ENCODE peak calls at places on chromosomes 12 and 14, in five cellular contexts. C is HS-27A; V is NCI-H1092; O is activated CD8-positive, alpha-beta T cell treated with anti-CD3 and anti-CD28 coated beads for 36 hours; A is substantia nigra. J is an unnamed sample.

GRCh38 chr12:49819786-49820185 is 8.4 kb downstream of the NCKAP5L start:
- DNase-seq in V (no peak), A (no peak), O (no peak), C (no peak), J (no peak)

GRCh38 chr14:54253195-54253947 is 143.4 kb upstream of the CDKN3 start:
- DNase-seq in V (no peak), O (peak), C (peak), A (no peak), J (peak)

GRCh38 chr12:49050507-49051372 is 9.9 kb downstream of the KMT2D start:
- DNase-seq in A (no peak), O (no peak), C (no peak), V (no peak), J (no peak)

GRCh38 chr12:132840536-132840935 is 11.9 kb upstream of the GOLGA3 start:
- DNase-seq in A (no peak), O (no peak), V (no peak), C (no peak), J (no peak)

GRCh38 chr12:2395352-2395977 is 342.7 kb downstream of the CACNA1C start:
- DNase-seq in O (peak), V (peak), A (no peak), C (no peak), J (peak)

GRCh38 chr12:91276529-91276928 is 93.9 kb upstream of the DCN start:
- DNase-seq in V (no peak), A (no peak), O (no peak), C (no peak), J (no peak)

GRCh38 chr12:79407671-79408622 is 282.8 kb downstream of the PAWR start:
- DNase-seq in O (peak), A (no peak), V (no peak), C (peak), J (peak)

GRCh38 chr12:97575792-97576191 is 113.2 kb downstream of the RMST start:
- DNase-seq in O (no peak), C (no peak), A (no peak), V (no peak), J (no peak)

GRCh38 chr12:83250866-83251265 is 564.2 kb downstream of the TMTC2 start:
- DNase-seq in V (no peak), O (no peak), C (no peak), A (no peak), J (no peak)

GRCh38 chr12:57755454-57756372 is 810 bp downstream of the MARCHF9 start:
- DNase-seq in O (peak), C (no peak), A (no peak), V (no peak), J (no peak)

GRCh38 chr12:27437839-27438238 is 8.7 kb upstream of the SMCO2 start:
- DNase-seq in C (no peak), O (no peak), V (no peak), A (no peak), J (no peak)

GRCh38 chr14:61381589-61381988 is 60.2 kb downstream of the PRKCH start:
- DNase-seq in O (peak), V (no peak), C (no peak), A (no peak), J (no peak)

GRCh38 chr14:86420131-86420530 is 890.2 kb downstream of the FLRT2 start:
- DNase-seq in O (no peak), V (no peak), A (no peak), C (no peak), J (no peak)

GRCh38 chr12:130976171-130976720 is 22.5 kb downstream of the ADGRD1 start:
- DNase-seq in V (no peak), C (no peak), O (no peak), A (no peak), J (no peak)

GRCh38 chr12:103310871-103311270 is 184.9 kb downstream of the C12orf42 start:
- DNase-seq in C (no peak), A (no peak), V (no peak), O (no peak), J (no peak)

GRCh38 chr14:20429801-20430669 is 5.9 kb downstream of the KLHL33 start:
- DNase-seq in O (peak), V (peak), A (peak), C (no peak), J (no peak)

GRCh38 chr12:49339464-49339861 is 2.5 kb upstream of the C1QL4 start:
- DNase-seq in C (no peak), V (no peak), A (no peak), O (no peak), J (no peak)

GRCh38 chr14:60217713-60218112 is 31.3 kb upstream of the PPM1A start:
- DNase-seq in C (no peak), V (no peak), O (no peak), A (no peak), J (no peak)

GRCh38 chr12:6356374-6356820 is 14.5 kb upstream of the TNFRSF1A start:
- DNase-seq in A (no peak), V (no peak), C (no peak), O (no peak), J (no peak)

GRCh38 chr14:55701638-55702037 is 121.6 kb downstream of the KTN1 start:
- DNase-seq in O (no peak), A (no peak), V (no peak), C (no peak), J (peak)

GRCh38 chr12:12759234-12759915 is 26.1 kb upstream of the APOLD1 start:
- DNase-seq in O (no peak), A (no peak), V (no peak), C (no peak), J (no peak)

GRCh38 chr14:92984896-92985295 is 61.9 kb downstream of the CHGA start:
- DNase-seq in O (no peak), V (no peak), C (no peak), A (no peak), J (no peak)

GRCh38 chr12:131536337-131536736 is 174.6 kb upstream of the SFSWAP start:
- DNase-seq in O (peak), C (no peak), A (no peak), V (no peak), J (no peak)

GRCh38 chr14:37270629-37271028 is 72.9 kb downstream of the MIPOL1 start:
- DNase-seq in V (no peak), C (no peak), A (no peak), O (no peak), J (no peak)

GRCh38 chr12:68350753-68351152 is 18.6 kb upstream of the MDM1 start:
- DNase-seq in A (no peak), C (no peak), V (no peak), O (no peak), J (peak)

GRCh38 chr12:15364221-15365170 is 42.2 kb downstream of the PTPRO start:
- DNase-seq in V (no peak), A (no peak), C (no peak), O (no peak), J (peak)

GRCh38 chr12:105773501-105773900 is 365.3 kb downstream of the NUAK1 start:
- DNase-seq in V (peak), O (no peak), A (no peak), C (no peak), J (no peak)

GRCh38 chr12:94039199-94039840 is 109.1 kb upstream of the PLXNC1 start:
- DNase-seq in V (no peak), A (no peak), O (no peak), C (no peak), J (no peak)

GRCh38 chr12:118436986-118437385 is 60.6 kb downstream of the SUDS3 start:
- DNase-seq in O (no peak), C (peak), A (no peak), V (no peak), J (peak)

GRCh38 chr14:90645842-90646443 is 170.3 kb downstream of the TTC7B start:
- DNase-seq in C (peak), O (no peak), A (no peak), V (no peak), J (peak)

GRCh38 chr12:49555631-49556390 is 12.1 kb downstream of the MCRS1 start:
- DNase-seq in A (no peak), C (no peak), V (no peak), O (no peak), J (no peak)

GRCh38 chr12:87815738-87816137 is 213.5 kb downstream of the C12orf50 start:
- DNase-seq in O (no peak), A (no peak), C (no peak), V (no peak), J (no peak)

GRCh38 chr12:116426391-116427136 is 132.6 kb upstream of the MAP1LC3B2 start:
- DNase-seq in V (no peak), A (no peak), O (no peak), C (peak), J (peak)

GRCh38 chr14:78173266-78174001 is 3.3 kb downstream of the NRXN3 start:
- DNase-seq in A (no peak), C (no peak), V (no peak), O (no peak), J (no peak)

GRCh38 chr12:68559984-68560822 is 50.5 kb upstream of the RAP1B start:
- DNase-seq in O (no peak), V (no peak), C (no peak), A (no peak), J (no peak)

GRCh38 chr12:6980740-6981139 is 10.0 kb downstream of the EMG1 start:
- DNase-seq in O (no peak), C (no peak), V (no peak), A (no peak), J (no peak)

GRCh38 chr12:107801150-107801549 is 26.6 kb downstream of the ASCL4 start:
- DNase-seq in C (no peak), A (no peak), V (no peak), O (no peak), J (peak)

GRCh38 chr14:60981626-60982455 is 796 bp downstream of the SLC38A6 start:
- DNase-seq in A (no peak), V (no peak), C (peak), O (peak), J (peak)

GRCh38 chr14:65243766-65244442 is 141.6 kb upstream of the MAX start:
- DNase-seq in C (no peak), O (peak), V (no peak), A (no peak), J (no peak)

J was measured in astrocyte of the spinal cord.